ENCODE peak calls at places on chromosomes 2 and 18, in ten cellular contexts. One of them, this sample, is unnamed.

GRCh38 chr18:60157810-60158209 is 214.8 kb downstream of the MC4R start:
- DNase-seq in psoas muscle: no peak
- DNase-seq in ovary: no peak
- DNase-seq in Peyer's patch: no peak
- DNase-seq in A549: no peak
- DNase-seq in stomach: no peak
- DNase-seq in heart left ventricle: no peak
- DNase-seq in thoracic aorta: no peak
- DNase-seq in left lung: no peak
- DNase-seq in uterus: no peak
- DNase-seq in this sample: no peak

GRCh38 chr2:25268136-25268535 is 73.6 kb downstream of the DNMT3A start:
- DNase-seq in psoas muscle: no peak
- DNase-seq in ovary: no peak
- DNase-seq in Peyer's patch: no peak
- DNase-seq in A549: no peak
- DNase-seq in stomach: no peak
- DNase-seq in heart left ventricle: no peak
- DNase-seq in thoracic aorta: no peak
- DNase-seq in left lung: no peak
- DNase-seq in uterus: no peak
- DNase-seq in this sample: no peak

GRCh38 chr2:49367003-49367402 is 212.7 kb upstream of the FSHR start:
- DNase-seq in psoas muscle: no peak
- DNase-seq in ovary: no peak
- DNase-seq in Peyer's patch: no peak
- DNase-seq in A549: no peak
- DNase-seq in stomach: no peak
- DNase-seq in heart left ventricle: no peak
- DNase-seq in thoracic aorta: no peak
- DNase-seq in left lung: no peak
- DNase-seq in uterus: no peak
- DNase-seq in this sample: no peak

GRCh38 chr2:171244970-171245782 is 84.5 kb upstream of the TLK1 start:
- DNase-seq in psoas muscle: no peak
- DNase-seq in ovary: no peak
- DNase-seq in Peyer's patch: no peak
- DNase-seq in A549: peak; percentile 52
- DNase-seq in stomach: no peak
- DNase-seq in heart left ventricle: no peak
- DNase-seq in thoracic aorta: no peak
- DNase-seq in left lung: no peak
- DNase-seq in uterus: no peak
- DNase-seq in this sample: peak; percentile 42

GRCh38 chr18:3605562-3606443 is 155.8 kb downstream of the TGIF1 start:
- DNase-seq in psoas muscle: no peak
- DNase-seq in ovary: no peak
- DNase-seq in Peyer's patch: no peak
- DNase-seq in A549: no peak
- DNase-seq in stomach: no peak
- DNase-seq in heart left ventricle: no peak
- DNase-seq in thoracic aorta: no peak
- DNase-seq in left lung: no peak
- DNase-seq in uterus: no peak
- DNase-seq in this sample: peak; percentile 34

GRCh38 chr2:220628252-220628651 is 943.9 kb downstream of the EPHA4 start:
- DNase-seq in psoas muscle: no peak
- DNase-seq in ovary: no peak
- DNase-seq in Peyer's patch: no peak
- DNase-seq in A549: no peak
- DNase-seq in stomach: no peak
- DNase-seq in heart left ventricle: no peak
- DNase-seq in thoracic aorta: no peak
- DNase-seq in left lung: no peak
- DNase-seq in uterus: no peak
- DNase-seq in this sample: no peak

GRCh38 chr2:119424284-119425118 is 7.2 kb upstream of the TMEM37 start:
- DNase-seq in psoas muscle: no peak
- DNase-seq in ovary: no peak
- DNase-seq in Peyer's patch: no peak
- DNase-seq in A549: no peak
- DNase-seq in stomach: no peak
- DNase-seq in heart left ventricle: no peak
- DNase-seq in thoracic aorta: no peak
- DNase-seq in left lung: no peak
- DNase-seq in uterus: no peak
- DNase-seq in this sample: no peak

GRCh38 chr2:11169333-11169732 is 14.1 kb downstream of the SLC66A3 start:
- DNase-seq in psoas muscle: no peak
- DNase-seq in ovary: peak; percentile 42
- DNase-seq in Peyer's patch: no peak
- DNase-seq in A549: no peak
- DNase-seq in stomach: peak; percentile 42
- DNase-seq in heart left ventricle: no peak
- DNase-seq in thoracic aorta: no peak
- DNase-seq in left lung: no peak
- DNase-seq in uterus: no peak
- DNase-seq in this sample: no peak

GRCh38 chr2:240447934-240448333 is 12.5 kb downstream of the GPC1 start:
- DNase-seq in psoas muscle: no peak
- DNase-seq in ovary: no peak
- DNase-seq in Peyer's patch: no peak
- DNase-seq in A549: no peak
- DNase-seq in stomach: no peak
- DNase-seq in heart left ventricle: no peak
- DNase-seq in thoracic aorta: no peak
- DNase-seq in left lung: no peak
- DNase-seq in uterus: no peak
- DNase-seq in this sample: no peak

GRCh38 chr2:43792653-43793052 is 18.8 kb downstream of the DYNC2LI1 start:
- DNase-seq in psoas muscle: no peak
- DNase-seq in ovary: no peak
- DNase-seq in Peyer's patch: no peak
- DNase-seq in A549: no peak
- DNase-seq in stomach: no peak
- DNase-seq in heart left ventricle: no peak
- DNase-seq in thoracic aorta: no peak
- DNase-seq in left lung: no peak
- DNase-seq in uterus: no peak
- DNase-seq in this sample: no peak

GRCh38 chr2:238320648-238321281 is 447 bp downstream of the TRAF3IP1 start:
- DNase-seq in psoas muscle: no peak
- DNase-seq in ovary: peak; percentile 50
- DNase-seq in Peyer's patch: no peak
- DNase-seq in A549: no peak
- DNase-seq in stomach: no peak
- DNase-seq in heart left ventricle: no peak
- DNase-seq in thoracic aorta: no peak
- DNase-seq in left lung: peak; percentile 86
- DNase-seq in uterus: no peak
- DNase-seq in this sample: no peak

GRCh38 chr2:9230051-9230802 is 23.6 kb downstream of the ASAP2 start:
- DNase-seq in psoas muscle: peak; percentile 51
- DNase-seq in ovary: no peak
- DNase-seq in Peyer's patch: no peak
- DNase-seq in A549: no peak
- DNase-seq in stomach: no peak
- DNase-seq in heart left ventricle: peak; percentile 85
- DNase-seq in thoracic aorta: no peak
- DNase-seq in left lung: peak; percentile 63
- DNase-seq in uterus: no peak
- DNase-seq in this sample: no peak

GRCh38 chr2:232352511-232353091 is 25.9 kb upstream of the ALPP start:
- DNase-seq in psoas muscle: no peak
- DNase-seq in ovary: no peak
- DNase-seq in Peyer's patch: no peak
- DNase-seq in A549: no peak
- DNase-seq in stomach: no peak
- DNase-seq in heart left ventricle: peak; percentile 51
- DNase-seq in thoracic aorta: no peak
- DNase-seq in left lung: peak; percentile 74
- DNase-seq in uterus: no peak
- DNase-seq in this sample: no peak

GRCh38 chr2:192194065-192194865 is 468 bp downstream of the TMEFF2 start:
- DNase-seq in psoas muscle: peak; percentile 17
- DNase-seq in ovary: no peak
- DNase-seq in Peyer's patch: peak; percentile 50
- DNase-seq in A549: no peak
- DNase-seq in stomach: no peak
- DNase-seq in heart left ventricle: peak; percentile 61
- DNase-seq in thoracic aorta: no peak
- DNase-seq in left lung: peak; percentile 70
- DNase-seq in uterus: peak; percentile 8
- DNase-seq in this sample: no peak

GRCh38 chr2:234935311-234935710 is 16.5 kb upstream of the SH3BP4 start:
- DNase-seq in psoas muscle: no peak
- DNase-seq in ovary: no peak
- DNase-seq in Peyer's patch: no peak
- DNase-seq in A549: no peak
- DNase-seq in stomach: no peak
- DNase-seq in heart left ventricle: no peak
- DNase-seq in thoracic aorta: no peak
- DNase-seq in left lung: no peak
- DNase-seq in uterus: no peak
- DNase-seq in this sample: no peak

GRCh38 chr2:451495-451894 is 163.6 kb upstream of the ALKAL2 start:
- DNase-seq in psoas muscle: no peak
- DNase-seq in ovary: no peak
- DNase-seq in Peyer's patch: no peak
- DNase-seq in A549: no peak
- DNase-seq in stomach: no peak
- DNase-seq in heart left ventricle: no peak
- DNase-seq in thoracic aorta: no peak
- DNase-seq in left lung: no peak
- DNase-seq in uterus: no peak
- DNase-seq in this sample: no peak

GRCh38 chr2:8500124-8501054 is 181.5 kb upstream of the ID2 start:
- DNase-seq in psoas muscle: no peak
- DNase-seq in ovary: no peak
- DNase-seq in Peyer's patch: no peak
- DNase-seq in A549: peak; percentile 45
- DNase-seq in stomach: no peak
- DNase-seq in heart left ventricle: no peak
- DNase-seq in thoracic aorta: no peak
- DNase-seq in left lung: no peak
- DNase-seq in uterus: peak; percentile 28
- DNase-seq in this sample: peak; percentile 2

GRCh38 chr2:61967262-61967661 is 61.8 kb downstream of the COMMD1 start:
- DNase-seq in psoas muscle: no peak
- DNase-seq in ovary: no peak
- DNase-seq in Peyer's patch: no peak
- DNase-seq in A549: no peak
- DNase-seq in stomach: no peak
- DNase-seq in heart left ventricle: no peak
- DNase-seq in thoracic aorta: no peak
- DNase-seq in left lung: no peak
- DNase-seq in uterus: no peak
- DNase-seq in this sample: no peak

GRCh38 chr2:136765256-136765735 is at the start of gene THSD7B:
- DNase-seq in psoas muscle: no peak
- DNase-seq in ovary: no peak
- DNase-seq in Peyer's patch: no peak
- DNase-seq in A549: no peak
- DNase-seq in stomach: no peak
- DNase-seq in heart left ventricle: peak; percentile 49
- DNase-seq in thoracic aorta: no peak
- DNase-seq in left lung: peak; percentile 76
- DNase-seq in uterus: no peak
- DNase-seq in this sample: no peak
- TF ChIP-seq CTCF in psoas muscle: no peak
- TF ChIP-seq CTCF in ovary: no peak
- TF ChIP-seq CTCF in Peyer's patch: no peak
- TF ChIP-seq CTCF in A549: no peak
- TF ChIP-seq CTCF in stomach: no peak
- TF ChIP-seq CTCF in heart left ventricle: no peak
- TF ChIP-seq CTCF in thoracic aorta: no peak
- TF ChIP-seq CTCF in left lung: no peak
- TF ChIP-seq CTCF in uterus: no peak
- TF ChIP-seq CTCF in this sample: no peak

GRCh38 chr2:23503097-23503496 is 118.1 kb downstream of the KLHL29 start:
- DNase-seq in psoas muscle: no peak
- DNase-seq in ovary: no peak
- DNase-seq in Peyer's patch: no peak
- DNase-seq in A549: no peak
- DNase-seq in stomach: no peak
- DNase-seq in heart left ventricle: no peak
- DNase-seq in thoracic aorta: no peak
- DNase-seq in left lung: no peak
- DNase-seq in uterus: no peak
- DNase-seq in this sample: no peak
- H3K27ac ChIP-seq in psoas muscle: no peak overlapping the region
- H3K27ac ChIP-seq in ovary: no peak overlapping the region
- H3K27ac ChIP-seq in Peyer's patch: peak overlapping the region; percentile 63
- H3K27ac ChIP-seq in A549: no peak overlapping the region
- H3K27ac ChIP-seq in stomach: no peak overlapping the region
- H3K27ac ChIP-seq in heart left ventricle: no peak overlapping the region
- H3K27ac ChIP-seq in thoracic aorta: no peak overlapping the region
- H3K27ac ChIP-seq in left lung: no peak overlapping the region
- H3K27ac ChIP-seq in uterus: no peak overlapping the region
- H3K27ac ChIP-seq in this sample: no peak overlapping the region

GRCh38 chr2:209141142-209141541 is 282.7 kb upstream of the MAP2 start:
- DNase-seq in psoas muscle: no peak
- DNase-seq in ovary: no peak
- DNase-seq in Peyer's patch: no peak
- DNase-seq in A549: no peak
- DNase-seq in stomach: no peak
- DNase-seq in heart left ventricle: no peak
- DNase-seq in thoracic aorta: no peak
- DNase-seq in left lung: no peak
- DNase-seq in uterus: no peak
- DNase-seq in this sample: peak; percentile 67
- H3K4me1 ChIP-seq in psoas muscle: no peaks in the 10 kb centered on the region
- H3K4me1 ChIP-seq in ovary: no peaks in the 10 kb centered on the region
- H3K4me1 ChIP-seq in Peyer's patch: no peaks in the 10 kb centered on the region
- H3K4me1 ChIP-seq in A549: no peaks in the 10 kb centered on the region
- H3K4me1 ChIP-seq in stomach: no peaks in the 10 kb centered on the region
- H3K4me1 ChIP-seq in heart left ventricle: no peaks in the 10 kb centered on the region
- H3K4me1 ChIP-seq in thoracic aorta: no peaks in the 10 kb centered on the region
- H3K4me1 ChIP-seq in left lung: no peaks in the 10 kb centered on the region
- H3K4me1 ChIP-seq in uterus: no peaks in the 10 kb centered on the region
- H3K4me1 ChIP-seq in this sample: peaks cover 4% of the 10 kb centered on the region

GRCh38 chr2:30475542-30475941 is 28.5 kb downstream of the LCLAT1 start:
- DNase-seq in psoas muscle: no peak
- DNase-seq in ovary: no peak
- DNase-seq in Peyer's patch: no peak
- DNase-seq in A549: no peak
- DNase-seq in stomach: no peak
- DNase-seq in heart left ventricle: no peak
- DNase-seq in thoracic aorta: no peak
- DNase-seq in left lung: no peak
- DNase-seq in uterus: no peak
- DNase-seq in this sample: no peak

GRCh38 chr2:30476636-30477035 is 29.6 kb downstream of the LCLAT1 start:
- DNase-seq in psoas muscle: no peak
- DNase-seq in ovary: no peak
- DNase-seq in Peyer's patch: no peak
- DNase-seq in A549: no peak
- DNase-seq in stomach: no peak
- DNase-seq in heart left ventricle: no peak
- DNase-seq in thoracic aorta: no peak
- DNase-seq in left lung: no peak
- DNase-seq in uterus: no peak
- DNase-seq in this sample: no peak

GRCh38 chr2:30470426-30470825 is 23.4 kb downstream of the LCLAT1 start:
- DNase-seq in psoas muscle: no peak
- DNase-seq in ovary: no peak
- DNase-seq in Peyer's patch: no peak
- DNase-seq in A549: no peak
- DNase-seq in stomach: no peak
- DNase-seq in heart left ventricle: no peak
- DNase-seq in thoracic aorta: no peak
- DNase-seq in left lung: no peak
- DNase-seq in uterus: no peak
- DNase-seq in this sample: no peak

GRCh38 chr2:30472326-30472725 is 25.3 kb downstream of the LCLAT1 start:
- DNase-seq in psoas muscle: no peak
- DNase-seq in ovary: no peak
- DNase-seq in Peyer's patch: no peak
- DNase-seq in A549: no peak
- DNase-seq in stomach: no peak
- DNase-seq in heart left ventricle: no peak
- DNase-seq in thoracic aorta: no peak
- DNase-seq in left lung: no peak
- DNase-seq in uterus: no peak
- DNase-seq in this sample: no peak
- TF ChIP-seq CTCF in psoas muscle: no peak
- TF ChIP-seq CTCF in ovary: no peak
- TF ChIP-seq CTCF in Peyer's patch: peak; percentile 4
- TF ChIP-seq CTCF in A549: no peak
- TF ChIP-seq CTCF in stomach: no peak
- TF ChIP-seq CTCF in heart left ventricle: no peak
- TF ChIP-seq CTCF in thoracic aorta: no peak
- TF ChIP-seq CTCF in left lung: no peak
- TF ChIP-seq CTCF in uterus: no peak
- TF ChIP-seq CTCF in this sample: no peak